ENCODE peak calls at places on chromosomes 1 and 21, in four cellular contexts. One of them, this sample, is unnamed.

GRCh38 chr1:15489052-15489736 is 13.3 kb downstream of the CELA2B start:
- DNase-seq in adrenal gland: no peak
- DNase-seq in upper lobe of right lung: no peak
- DNase-seq in HL-60: no peak
- DNase-seq in this sample: no peak

GRCh38 chr21:37863842-37864241 is 52.4 kb downstream of the KCNJ6 start:
- DNase-seq in adrenal gland: peak
- DNase-seq in upper lobe of right lung: no peak
- DNase-seq in HL-60: no peak
- DNase-seq in this sample: no peak

GRCh38 chr1:212488436-212489283 is 55.9 kb downstream of the NENF start:
- DNase-seq in adrenal gland: peak
- DNase-seq in upper lobe of right lung: no peak
- DNase-seq in HL-60: peak
- DNase-seq in this sample: peak

GRCh38 chr1:160429125-160429551 is 28.8 kb downstream of the VANGL2 start:
- DNase-seq in adrenal gland: no peak
- DNase-seq in upper lobe of right lung: no peak
- DNase-seq in HL-60: no peak
- DNase-seq in this sample: no peak

GRCh38 chr21:39938086-39938611 is 70.9 kb downstream of the PCP4 start:
- DNase-seq in adrenal gland: peak
- DNase-seq in upper lobe of right lung: no peak
- DNase-seq in HL-60: no peak
- DNase-seq in this sample: no peak

GRCh38 chr1:151970641-151971040 is 23.0 kb downstream of the S100A10 start:
- DNase-seq in adrenal gland: no peak
- DNase-seq in upper lobe of right lung: no peak
- DNase-seq in HL-60: no peak
- DNase-seq in this sample: no peak

GRCh38 chr21:46220847-46221246 is 7.7 kb downstream of the LSS start:
- DNase-seq in adrenal gland: peak
- DNase-seq in upper lobe of right lung: no peak
- DNase-seq in HL-60: no peak
- DNase-seq in this sample: no peak

GRCh38 chr1:152104854-152105253 is 10.4 kb downstream of the TCHH start:
- DNase-seq in adrenal gland: no peak
- DNase-seq in upper lobe of right lung: no peak
- DNase-seq in HL-60: no peak
- DNase-seq in this sample: no peak

GRCh38 chr1:228650141-228650540 is 85.1 kb upstream of the RHOU start:
- DNase-seq in adrenal gland: no peak
- DNase-seq in upper lobe of right lung: no peak
- DNase-seq in HL-60: no peak
- DNase-seq in this sample: no peak

GRCh38 chr1:212595787-212596714 is 12.5 kb upstream of the ATF3 start:
- DNase-seq in adrenal gland: no peak
- DNase-seq in upper lobe of right lung: no peak
- DNase-seq in HL-60: no peak
- DNase-seq in this sample: no peak

GRCh38 chr21:25639922-25640670 is 1.0 kb downstream of the JAM2 start:
- DNase-seq in adrenal gland: peak
- DNase-seq in upper lobe of right lung: no peak
- DNase-seq in HL-60: no peak
- DNase-seq in this sample: no peak

GRCh38 chr1:29218223-29218622 is 12.5 kb downstream of the MECR start:
- DNase-seq in adrenal gland: no peak
- DNase-seq in upper lobe of right lung: no peak
- DNase-seq in HL-60: no peak
- DNase-seq in this sample: no peak

GRCh38 chr1:7478797-7479499 is 292.1 kb upstream of the VAMP3 start:
- DNase-seq in adrenal gland: peak
- DNase-seq in upper lobe of right lung: peak
- DNase-seq in HL-60: no peak
- DNase-seq in this sample: no peak

GRCh38 chr1:171739646-171740045 is 2.2 kb downstream of the VAMP4 start:
- DNase-seq in adrenal gland: no peak
- DNase-seq in upper lobe of right lung: no peak
- DNase-seq in HL-60: no peak
- DNase-seq in this sample: no peak

GRCh38 chr1:116179398-116179797 is 68.2 kb downstream of the MAB21L3 start:
- DNase-seq in adrenal gland: no peak
- DNase-seq in upper lobe of right lung: no peak
- DNase-seq in HL-60: no peak
- DNase-seq in this sample: no peak

GRCh38 chr1:21238141-21238800 is 52.0 kb downstream of the ECE1 start:
- DNase-seq in adrenal gland: peak
- DNase-seq in upper lobe of right lung: no peak
- DNase-seq in HL-60: no peak
- DNase-seq in this sample: no peak

GRCh38 chr1:180167021-180167701 is 12.5 kb downstream of the QSOX1 start:
- DNase-seq in adrenal gland: peak
- DNase-seq in upper lobe of right lung: peak
- DNase-seq in HL-60: no peak
- DNase-seq in this sample: no peak

GRCh38 chr21:16330340-16331319 is 600.8 kb downstream of the USP25 start:
- DNase-seq in adrenal gland: peak
- DNase-seq in upper lobe of right lung: no peak
- DNase-seq in HL-60: no peak
- DNase-seq in this sample: no peak

GRCh38 chr1:32988665-32989064 is 24.1 kb upstream of the RNF19B start:
- DNase-seq in adrenal gland: peak
- DNase-seq in upper lobe of right lung: peak
- DNase-seq in HL-60: no peak
- DNase-seq in this sample: no peak

GRCh38 chr1:89068291-89068690 is 3.3 kb upstream of the GBP1 start:
- DNase-seq in adrenal gland: no peak
- DNase-seq in upper lobe of right lung: no peak
- DNase-seq in HL-60: no peak
- DNase-seq in this sample: no peak

GRCh38 chr1:248816042-248816851 is 9.5 kb downstream of the SH3BP5L start:
- DNase-seq in adrenal gland: no peak
- DNase-seq in upper lobe of right lung: no peak
- DNase-seq in HL-60: no peak
- DNase-seq in this sample: no peak

GRCh38 chr21:17542371-17542992 is 29.6 kb downstream of the CXADR start:
- DNase-seq in adrenal gland: no peak
- DNase-seq in upper lobe of right lung: no peak
- DNase-seq in HL-60: no peak
- DNase-seq in this sample: no peak

GRCh38 chr1:8179132-8179793 is 138.7 kb upstream of the SLC45A1 start:
- DNase-seq in adrenal gland: no peak
- DNase-seq in upper lobe of right lung: no peak
- DNase-seq in HL-60: no peak
- DNase-seq in this sample: no peak

GRCh38 chr1:4964634-4965345 is 310.4 kb downstream of the AJAP1 start:
- DNase-seq in adrenal gland: no peak
- DNase-seq in upper lobe of right lung: peak
- DNase-seq in HL-60: no peak
- DNase-seq in this sample: no peak

GRCh38 chr1:180571832-180572636 is 13.3 kb downstream of the OVAAL start:
- DNase-seq in adrenal gland: no peak
- DNase-seq in upper lobe of right lung: no peak
- DNase-seq in HL-60: no peak
- DNase-seq in this sample: no peak

GRCh38 chr1:213444224-213444623 is 393.2 kb downstream of the RPS6KC1 start:
- DNase-seq in adrenal gland: no peak
- DNase-seq in upper lobe of right lung: no peak
- DNase-seq in HL-60: no peak
- DNase-seq in this sample: no peak

GRCh38 chr1:116345830-116346229 is 27.2 kb upstream of the ATP1A1 start:
- DNase-seq in adrenal gland: no peak
- DNase-seq in upper lobe of right lung: no peak
- DNase-seq in HL-60: no peak
- DNase-seq in this sample: no peak

GRCh38 chr1:202143011-202143767 is 1.3 kb downstream of the ARL8A start:
- DNase-seq in adrenal gland: peak
- DNase-seq in upper lobe of right lung: no peak
- DNase-seq in HL-60: no peak
- DNase-seq in this sample: no peak

GRCh38 chr1:168920456-168921094 is 185.9 kb upstream of the ATP1B1 start:
- DNase-seq in adrenal gland: peak
- DNase-seq in upper lobe of right lung: no peak
- DNase-seq in HL-60: no peak
- DNase-seq in this sample: no peak

GRCh38 chr1:67194209-67194863 is 28.1 kb downstream of the IL23R start:
- DNase-seq in adrenal gland: no peak
- DNase-seq in upper lobe of right lung: no peak
- DNase-seq in HL-60: no peak
- DNase-seq in this sample: no peak

GRCh38 chr21:15422761-15423160 is 307.0 kb upstream of the USP25 start:
- DNase-seq in adrenal gland: no peak
- DNase-seq in upper lobe of right lung: no peak
- DNase-seq in HL-60: no peak
- DNase-seq in this sample: no peak

GRCh38 chr1:180230791-180231505 is 884 bp downstream of the LHX4 start:
- DNase-seq in adrenal gland: no peak
- DNase-seq in upper lobe of right lung: no peak
- DNase-seq in HL-60: no peak
- DNase-seq in this sample: no peak

GRCh38 chr1:208781391-208782035 is 537.3 kb upstream of the PLXNA2 start:
- DNase-seq in adrenal gland: no peak
- DNase-seq in upper lobe of right lung: no peak
- DNase-seq in HL-60: no peak
- DNase-seq in this sample: no peak

GRCh38 chr1:175597969-175598765 is 145.2 kb downstream of the TNR start:
- DNase-seq in adrenal gland: no peak
- DNase-seq in upper lobe of right lung: no peak
- DNase-seq in HL-60: no peak
- DNase-seq in this sample: no peak

GRCh38 chr1:241518447-241519307 is 878 bp downstream of the FH start:
- DNase-seq in adrenal gland: no peak
- DNase-seq in upper lobe of right lung: peak
- DNase-seq in HL-60: no peak
- DNase-seq in this sample: no peak

GRCh38 chr1:2480236-2480985 is 4.3 kb downstream of the PLCH2 start:
- DNase-seq in adrenal gland: no peak
- DNase-seq in upper lobe of right lung: no peak
- DNase-seq in HL-60: no peak
- DNase-seq in this sample: no peak

GRCh38 chr1:202034683-202035462 is 24.5 kb downstream of the ELF3 start:
- DNase-seq in adrenal gland: peak
- DNase-seq in upper lobe of right lung: peak
- DNase-seq in HL-60: peak
- DNase-seq in this sample: peak

GRCh38 chr1:161487483-161487827 is 17.8 kb upstream of the FCGR2A start:
- DNase-seq in adrenal gland: peak
- DNase-seq in upper lobe of right lung: no peak
- DNase-seq in HL-60: no peak
- DNase-seq in this sample: peak

GRCh38 chr1:165050246-165050645 is 306.3 kb downstream of the LMX1A start:
- DNase-seq in adrenal gland: no peak
- DNase-seq in upper lobe of right lung: no peak
- DNase-seq in HL-60: no peak
- DNase-seq in this sample: no peak

GRCh38 chr1:203528098-203528497 is 34.1 kb downstream of the OPTC start:
- DNase-seq in adrenal gland: no peak
- DNase-seq in upper lobe of right lung: peak
- DNase-seq in HL-60: no peak
- DNase-seq in this sample: no peak
- TF ChIP-seq CTCF in adrenal gland: no peak
- TF ChIP-seq CTCF in upper lobe of right lung: no peak
- TF ChIP-seq CTCF in HL-60: no peak
- TF ChIP-seq CTCF in this sample: no peak

DNA sequence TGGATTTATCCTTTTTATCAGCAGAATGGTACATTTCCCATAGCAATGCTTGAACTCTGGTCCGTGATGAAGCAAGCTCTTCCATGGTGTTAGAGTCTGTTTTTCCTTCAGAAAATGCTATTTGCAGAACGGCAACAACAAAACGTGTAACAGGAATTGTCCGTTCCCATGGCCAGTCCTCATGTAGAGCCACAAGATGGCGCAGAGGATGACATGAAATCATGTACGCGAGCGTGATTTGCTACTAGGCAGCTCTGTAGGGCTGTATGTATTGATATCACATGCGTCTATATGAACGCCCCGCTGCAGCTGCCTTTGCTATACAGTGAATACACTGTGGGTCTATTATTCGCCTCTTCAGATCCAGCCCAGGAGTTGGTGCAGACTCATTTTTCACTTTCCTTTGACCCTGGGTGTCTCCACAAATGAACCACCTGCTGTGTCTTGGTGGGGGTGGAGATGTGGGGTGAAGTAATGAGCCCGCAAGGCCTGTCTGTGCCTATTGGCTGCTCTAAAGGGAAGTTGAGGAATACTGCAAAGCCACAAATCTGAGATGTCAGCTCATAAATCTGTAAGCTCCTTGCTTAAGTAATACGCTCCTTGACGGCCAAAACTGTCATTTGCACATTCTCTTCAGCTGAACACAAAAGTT is 361.5 kb downstream of the KIF26B start:
- DNase-seq in adrenal gland: no peak
- DNase-seq in upper lobe of right lung: no peak
- DNase-seq in HL-60: peak
- DNase-seq in this sample: no peak
- TF ChIP-seq CTCF in adrenal gland: no peak
- TF ChIP-seq CTCF in upper lobe of right lung: no peak
- TF ChIP-seq CTCF in HL-60: peak
- TF ChIP-seq CTCF in this sample: no peak

GRCh38 chr1:226702957-226703831 is 35.9 kb downstream of the ITPKB start:
- DNase-seq in adrenal gland: peak
- DNase-seq in upper lobe of right lung: peak
- DNase-seq in HL-60: peak
- DNase-seq in this sample: peak
- TF ChIP-seq CTCF in adrenal gland: no peak
- TF ChIP-seq CTCF in upper lobe of right lung: no peak
- TF ChIP-seq CTCF in HL-60: no peak
- TF ChIP-seq CTCF in this sample: no peak

GRCh38 chr1:50047916-50048694 is 24.4 kb upstream of the AGBL4 start:
- DNase-seq in adrenal gland: no peak
- DNase-seq in upper lobe of right lung: peak
- DNase-seq in HL-60: no peak
- DNase-seq in this sample: no peak
- TF ChIP-seq CTCF in adrenal gland: no peak
- TF ChIP-seq CTCF in upper lobe of right lung: no peak
- TF ChIP-seq CTCF in HL-60: no peak
- TF ChIP-seq CTCF in this sample: no peak

GRCh38 chr1:19975423-19976193 is 3.8 kb downstream of the PLA2G2A start:
- DNase-seq in adrenal gland: no peak
- DNase-seq in upper lobe of right lung: no peak
- DNase-seq in HL-60: no peak
- DNase-seq in this sample: no peak

GRCh38 chr1:19976317-19977003 is 3.0 kb downstream of the PLA2G2A start:
- DNase-seq in adrenal gland: no peak
- DNase-seq in upper lobe of right lung: no peak
- DNase-seq in HL-60: no peak
- DNase-seq in this sample: no peak

GRCh38 chr1:19978143-19978542 is 1.3 kb downstream of the PLA2G2A start:
- DNase-seq in adrenal gland: no peak
- DNase-seq in upper lobe of right lung: no peak
- DNase-seq in HL-60: no peak
- DNase-seq in this sample: no peak

GRCh38 chr1:19971657-19972056 is 7.8 kb downstream of the PLA2G2A start:
- DNase-seq in adrenal gland: no peak
- DNase-seq in upper lobe of right lung: no peak
- DNase-seq in HL-60: no peak
- DNase-seq in this sample: no peak

GRCh38 chr1:19974822-19975416 is 4.5 kb downstream of the PLA2G2A start:
- DNase-seq in adrenal gland: peak
- DNase-seq in upper lobe of right lung: no peak
- DNase-seq in HL-60: no peak
- DNase-seq in this sample: no peak
- TF ChIP-seq CTCF in adrenal gland: peak
- TF ChIP-seq CTCF in upper lobe of right lung: peak
- TF ChIP-seq CTCF in HL-60: peak
- TF ChIP-seq CTCF in this sample: peak

This sample was measured in ascending aorta.